ENCODE peak calls at places on chromosome 20, in four cellular contexts. H is GM12891, K is HepG2, R is SK-N-SH. U is an unnamed sample.

GRCh38 chr20:49526056-49526455 is 41.9 kb downstream of the PTGIS start:
- DNase-seq in R (no peak), K (no peak), H (no peak), U (no peak)

GRCh38 chr20:19735446-19735845 is 22.6 kb upstream of the RIN2 start:
- DNase-seq in K (peak), H (no peak), R (peak), U (no peak)

GRCh38 chr20:43731469-43731868 is 4.7 kb upstream of the GTSF1L start:
- DNase-seq in H (no peak), R (no peak), K (no peak), U (no peak)

GRCh38 chr20:7911586-7912330 is 28.5 kb downstream of the HAO1 start:
- DNase-seq in R (no peak), K (no peak), H (no peak), U (no peak)

GRCh38 chr20:59813126-59813947 is 120.1 kb downstream of the SYCP2 start:
- DNase-seq in K (no peak), R (no peak), H (no peak), U (no peak)

GRCh38 chr20:14582855-14583254 is 245.4 kb upstream of the FLRT3 start:
- DNase-seq in K (no peak), H (no peak), R (no peak), U (no peak)

GRCh38 chr20:20229595-20229994 is 138.3 kb upstream of the INSM1 start:
- DNase-seq in H (no peak), R (no peak), K (no peak), U (no peak)

GRCh38 chr20:7113577-7114466 is 346.3 kb downstream of the BMP2 start:
- DNase-seq in R (peak), K (peak), H (no peak), U (no peak)

GRCh38 chr20:30593572-30593971 is 663.9 kb upstream of the DEFB115 start:
- DNase-seq in H (no peak), K (no peak), R (peak), U (no peak)

GRCh38 chr20:32071395-32072167 is 19.5 kb downstream of the HCK start:
- DNase-seq in R (no peak), K (no peak), H (no peak), U (no peak)

GRCh38 chr20:12061471-12061870 is 143.8 kb downstream of the BTBD3 start:
- DNase-seq in R (no peak), K (no peak), H (no peak), U (no peak)

GRCh38 chr20:20299904-20300303 is 68.0 kb upstream of the INSM1 start:
- DNase-seq in R (no peak), K (no peak), H (no peak), U (no peak)

GRCh38 chr20:12058201-12058600 is 140.5 kb downstream of the BTBD3 start:
- DNase-seq in R (no peak), H (no peak), K (no peak), U (no peak)

GRCh38 chr20:31863296-31864085 is 6.8 kb downstream of the DUSP15 start:
- DNase-seq in K (no peak), H (no peak), R (no peak), U (no peak)

GRCh38 chr20:32339116-32339515 is 19.0 kb upstream of the ASXL1 start:
- DNase-seq in H (no peak), K (no peak), R (no peak), U (no peak)

GRCh38 chr20:21706345-21707195 is 1.1 kb downstream of the PAX1 start:
- DNase-seq in K (no peak), R (no peak), H (no peak), U (no peak)

GRCh38 chr20:36462440-36463211 is 78.7 kb upstream of the MYL9 start:
- DNase-seq in H (no peak), R (peak), K (no peak), U (no peak)

GRCh38 chr20:528923-529594 is 14.5 kb downstream of the CSNK2A1 start:
- DNase-seq in R (no peak), K (no peak), H (no peak), U (no peak)

GRCh38 chr20:9889270-9889981 is 50.5 kb upstream of the PAK5 start:
- DNase-seq in K (peak), H (no peak), R (no peak), U (no peak)

GRCh38 chr20:43840382-43841070 is 74.1 kb upstream of the TOX2 start:
- DNase-seq in H (peak), K (peak), R (peak), U (peak)

GRCh38 chr20:7716286-7716972 is 223.8 kb downstream of the HAO1 start:
- DNase-seq in R (no peak), K (no peak), H (no peak), U (no peak)

GRCh38 chr20:34948030-34948429 is 7.6 kb downstream of the GSS start:
- DNase-seq in K (no peak), H (no peak), R (no peak), U (no peak)

GRCh38 chr20:5100684-5101347 is 18.9 kb downstream of the PCNA start:
- DNase-seq in R (peak), K (peak), H (no peak), U (no peak)

GRCh38 chr20:362271-363254 is 15.7 kb downstream of the NRSN2 start:
- DNase-seq in R (peak), K (peak), H (no peak), U (no peak)

GRCh38 chr20:53793783-53794383 is 200.2 kb upstream of the ZNF217 start:
- DNase-seq in H (no peak), K (no peak), R (no peak), U (no peak)

GRCh38 chr20:33282196-33282934 is 649 bp upstream of the BPIFB1 start:
- DNase-seq in R (no peak), H (no peak), K (no peak), U (no peak)

DNA sequence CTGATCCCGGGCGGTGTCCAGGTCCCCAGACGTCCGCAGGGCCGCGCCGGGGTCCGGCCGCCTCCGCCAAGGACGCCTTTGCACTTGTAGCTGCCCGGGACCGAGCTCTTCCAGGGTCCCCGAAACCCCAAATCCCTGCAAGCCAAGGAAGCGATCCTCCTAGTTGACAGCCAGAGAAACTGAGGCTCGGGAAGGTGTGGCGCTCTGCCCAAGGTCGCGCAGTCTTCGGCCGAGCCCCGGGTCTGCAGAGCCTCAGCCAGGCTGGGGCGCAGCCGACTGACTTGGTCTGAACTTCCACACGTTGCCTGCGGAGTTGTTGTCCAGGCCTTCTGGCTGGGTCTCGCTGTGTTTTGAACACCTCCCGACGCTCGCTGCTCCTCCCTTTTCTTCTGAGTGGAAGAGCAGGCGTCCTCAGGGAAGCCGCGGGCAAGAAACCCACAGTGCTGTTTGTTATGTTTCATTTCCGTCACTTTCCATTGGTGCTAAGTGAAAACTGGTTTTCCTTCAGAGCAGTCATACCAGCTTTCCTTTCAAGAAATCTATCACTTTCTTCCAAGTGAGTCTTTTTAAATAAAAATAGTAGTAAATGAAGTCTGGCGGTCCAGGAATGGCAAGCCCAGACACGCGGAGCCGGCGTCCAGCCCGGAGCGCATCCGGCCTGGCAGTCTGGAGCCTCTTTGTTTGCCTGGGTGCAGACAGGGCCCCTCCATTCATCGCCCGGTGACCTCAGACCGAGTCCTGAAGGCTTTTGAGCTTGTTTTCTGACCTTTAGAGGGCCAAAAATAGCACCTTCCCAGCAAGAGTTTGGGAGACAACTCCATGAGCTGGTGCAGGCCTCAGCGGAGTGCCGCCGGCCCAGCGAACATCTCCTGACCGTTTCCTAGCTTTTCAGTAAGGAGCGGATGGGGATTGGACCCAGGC is 698 bp downstream of the FAM210B start:
- DNase-seq in H (peak), R (peak), K (peak), U (no peak)
- TF ChIP-seq TAF1 in H (no peak), R (peak), K (peak), U (no peak)

GRCh38 chr20:25281541-25281991 is 33.7 kb downstream of the PYGB start:
- DNase-seq in R (no peak), H (no peak), K (no peak), U (peak)

GRCh38 chr20:25282034-25282781 is 34.3 kb downstream of the PYGB start:
- DNase-seq in K (no peak), R (no peak), H (no peak), U (no peak)

GRCh38 chr20:25284131-25284601 is 36.3 kb downstream of the PYGB start:
- DNase-seq in R (no peak), K (no peak), H (no peak), U (no peak)

GRCh38 chr20:25283221-25283951 is 35.5 kb downstream of the PYGB start:
- DNase-seq in H (no peak), R (no peak), K (no peak), U (no peak)

DNA sequence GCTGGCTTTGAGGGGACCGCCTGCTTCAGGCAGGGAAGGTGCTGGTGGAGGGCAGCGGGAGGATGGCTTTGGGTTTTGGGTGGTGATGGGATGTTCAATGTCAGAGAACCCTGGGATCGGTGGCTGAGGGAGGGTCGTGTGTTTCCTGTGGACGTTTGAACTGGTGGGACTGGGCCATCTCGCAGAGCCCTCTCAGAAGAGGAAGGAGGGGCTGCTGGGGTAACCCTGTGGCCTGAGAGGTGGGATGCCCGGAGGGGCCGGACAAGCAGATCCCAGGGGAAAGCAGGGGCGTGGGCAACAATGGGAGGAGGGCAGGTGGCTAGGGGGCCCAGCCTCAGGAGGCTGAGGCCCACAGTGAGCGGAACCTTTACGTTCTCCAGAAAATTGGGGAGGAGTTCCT is 34.9 kb downstream of the PYGB start:
- DNase-seq in R (no peak), K (no peak), H (no peak), U (no peak)
- TF ChIP-seq TAF1 in R (no peak), K (no peak), H (no peak), U (no peak)

DNA sequence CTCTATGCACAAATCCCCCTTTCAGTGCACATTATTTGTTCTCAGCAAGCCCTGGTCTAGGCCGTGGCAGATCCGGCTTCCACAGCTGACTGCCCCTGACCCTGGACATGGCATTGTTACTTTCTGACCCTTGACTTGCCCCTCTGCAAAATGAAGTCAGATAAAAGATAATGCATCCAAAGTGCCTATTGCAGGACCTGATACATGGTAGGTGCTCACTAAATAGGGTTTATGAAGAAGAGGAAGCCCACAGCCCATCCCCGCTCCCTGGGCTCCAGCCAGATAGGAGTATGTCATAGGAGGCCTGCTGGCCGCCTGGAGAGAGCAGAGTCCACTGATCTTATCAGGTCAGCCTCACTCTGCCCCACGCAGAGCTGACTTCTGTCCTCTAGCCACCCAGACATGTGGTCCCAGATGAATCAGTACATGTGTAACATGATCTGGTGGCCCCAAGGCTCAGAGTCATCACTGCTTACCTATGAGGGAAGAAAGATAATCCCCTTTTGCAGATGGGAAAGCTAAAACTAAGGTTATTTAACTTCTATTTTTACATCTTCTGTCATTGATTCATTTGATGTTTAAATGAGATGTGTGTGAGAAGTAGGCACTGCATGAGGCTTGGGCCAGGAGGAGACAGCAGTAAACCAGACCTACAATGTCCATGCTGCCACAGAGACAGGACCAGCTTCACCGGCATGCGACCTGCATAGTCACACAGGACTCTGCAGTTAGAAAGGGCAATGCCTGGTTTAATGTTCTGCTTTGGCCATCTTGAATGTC is 20.4 kb downstream of the MAFB start:
- DNase-seq in R (peak), H (no peak), K (peak), U (no peak)
- TF ChIP-seq TAF1 in R (no peak), H (no peak), K (no peak), U (no peak)

DNA sequence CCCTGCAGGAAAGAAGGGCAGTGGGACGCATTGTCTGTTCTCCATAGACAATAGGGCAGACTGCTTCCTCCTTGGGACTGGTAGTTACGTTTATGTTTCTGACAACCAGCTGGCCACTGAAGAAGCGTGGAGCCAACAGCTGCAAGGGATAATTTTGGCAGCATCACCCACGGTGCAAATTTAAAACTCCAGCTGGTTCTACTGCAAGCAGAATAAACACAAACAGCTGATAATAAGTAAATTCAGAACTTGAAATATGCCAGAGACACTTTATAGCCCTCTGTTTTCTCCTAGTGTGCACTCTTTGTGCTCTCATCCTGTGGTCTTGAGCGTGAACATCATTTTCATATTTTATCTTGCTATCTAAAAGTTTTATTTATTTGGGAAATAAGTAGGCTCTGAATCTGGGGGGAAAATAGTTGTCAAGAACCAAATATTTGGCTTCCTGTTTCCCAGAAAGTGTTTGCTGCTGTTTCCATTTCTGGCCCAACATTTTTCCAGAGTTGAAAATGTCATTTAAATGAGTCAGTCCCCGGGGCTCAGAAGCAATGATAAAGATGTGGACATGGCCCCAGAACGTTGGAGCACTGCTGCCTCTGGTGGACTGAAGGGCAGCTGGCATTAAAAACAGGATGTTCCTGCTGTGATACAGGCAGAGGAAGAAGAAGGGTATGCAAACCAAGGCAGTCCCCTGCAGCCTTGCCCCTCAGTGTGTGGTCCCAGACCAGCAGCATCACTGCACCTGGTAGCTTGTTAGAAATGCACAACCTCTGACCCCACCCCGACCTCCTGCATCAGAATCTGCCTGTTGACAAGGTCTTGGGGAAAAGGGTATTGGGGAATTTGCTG is 12.5 kb upstream of the THBD start:
- DNase-seq in K (peak), H (no peak), R (no peak), U (no peak)
- TF ChIP-seq TAF1 in K (no peak), H (no peak), R (no peak), U (no peak)

DNA sequence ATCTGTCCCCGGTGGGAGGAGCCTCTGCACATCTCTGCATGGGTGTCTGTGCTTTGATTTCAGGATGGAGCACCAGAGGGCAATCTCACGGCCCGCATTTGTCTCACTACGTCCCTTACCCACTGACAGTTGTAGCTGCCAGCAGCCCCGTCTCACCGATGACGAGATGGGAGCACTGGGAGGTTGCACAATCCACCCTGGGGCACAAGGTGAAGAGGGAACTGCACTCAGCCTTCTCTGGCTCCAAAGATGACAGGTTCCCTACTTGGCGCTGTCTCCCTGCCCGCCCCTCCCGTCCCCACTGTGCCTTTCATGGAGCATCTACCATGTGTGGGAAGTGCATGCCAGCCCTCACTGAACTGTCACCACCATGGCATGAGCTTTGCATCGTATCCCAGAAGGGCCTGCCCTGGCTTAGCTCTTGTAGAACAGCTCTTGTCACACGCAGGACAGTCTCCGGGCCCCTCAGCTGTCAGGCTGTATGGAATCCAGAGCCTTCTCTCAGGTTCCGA is 99.9 kb upstream of the PMEPA1 start:
- DNase-seq in K (no peak), H (no peak), R (peak), U (no peak)
- TF ChIP-seq TAF1 in K (no peak), H (no peak), R (no peak), U (no peak)

GRCh38 chr20:38043512-38044300 is 10.2 kb downstream of the RPRD1B start:
- DNase-seq in R (no peak), H (no peak), K (no peak), U (no peak)
- TF ChIP-seq TAF1 in R (no peak), H (no peak), K (no peak), U (no peak)

DNA sequence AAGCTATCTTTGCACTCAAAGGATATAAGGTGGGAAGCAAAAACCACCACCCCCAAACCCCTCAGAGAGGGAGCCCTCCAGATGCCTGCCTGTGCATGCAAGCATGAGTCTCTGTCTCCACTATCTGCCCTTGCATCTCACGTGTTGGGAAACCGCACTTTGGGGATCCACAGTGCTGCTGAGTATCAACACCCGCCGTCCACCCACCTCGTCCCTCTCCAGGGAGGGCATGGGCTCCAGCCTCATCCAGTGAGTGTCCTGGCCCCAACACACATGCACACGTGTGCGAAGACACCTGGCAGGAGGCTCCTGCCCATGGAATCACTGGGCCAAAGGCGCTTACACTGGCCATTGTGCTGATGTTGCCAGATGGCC is 3.5 kb upstream of the YTHDF1 start:
- DNase-seq in H (no peak), K (no peak), R (no peak), U (no peak)
- TF ChIP-seq TAF1 in H (no peak), K (no peak), R (no peak), U (no peak)

DNA sequence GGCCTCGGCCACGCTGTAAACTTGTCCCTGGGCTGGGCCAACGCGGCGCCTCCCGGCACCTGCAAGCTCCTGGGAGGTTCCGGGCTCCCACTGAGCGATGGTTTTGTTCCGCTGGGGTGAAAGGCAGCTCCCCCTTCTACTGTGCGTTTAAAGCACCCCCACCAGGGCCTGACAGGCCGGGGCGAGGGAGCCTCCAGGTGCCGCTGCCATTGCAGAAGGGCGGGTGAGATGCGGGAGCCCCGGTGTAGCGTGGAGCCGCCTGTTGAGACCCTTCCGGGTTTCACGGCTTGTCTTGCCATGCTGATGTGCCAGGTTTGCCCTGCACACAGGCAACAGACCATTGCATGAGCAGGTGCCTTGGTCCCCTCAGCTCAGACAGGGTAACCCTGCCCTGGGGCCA is 2.9 kb downstream of the COL20A1 start:
- DNase-seq in H (no peak), K (no peak), R (no peak), U (no peak)
- TF ChIP-seq TAF1 in H (no peak), K (no peak), R (no peak), U (no peak)